ENCODE peak calls at places on chromosomes 6 and 20, in six cellular contexts. One of them, this sample, is unnamed.
A peak's percentile ranks its signal among the peaks of the same experiment; 100 is the strongest.

GRCh38 chr6:43376551-43376981 is 7.1 kb upstream of the ZNF318 start:
- DNase-seq in Karpas-422: no peak
- DNase-seq in neural progenitor cell: no peak
- DNase-seq in uterus: no peak
- DNase-seq in naive thymus-derived CD4-positive, alpha-beta T cell: no peak
- DNase-seq in fibroblast of lung: no peak
- DNase-seq in this sample: no peak

GRCh38 chr20:5397418-5397817 is 80.7 kb upstream of the PROKR2 start:
- DNase-seq in neural progenitor cell: no peak
- DNase-seq in fibroblast of lung: no peak
- DNase-seq in naive thymus-derived CD4-positive, alpha-beta T cell: no peak
- DNase-seq in Karpas-422: no peak
- DNase-seq in uterus: no peak
- DNase-seq in this sample: no peak

GRCh38 chr6:30720738-30721197 is 616 bp downstream of the TUBB start:
- DNase-seq in Karpas-422: peak; percentile 94
- DNase-seq in uterus: peak; percentile 79
- DNase-seq in naive thymus-derived CD4-positive, alpha-beta T cell: peak; percentile 37
- DNase-seq in fibroblast of lung: peak; percentile 39
- DNase-seq in neural progenitor cell: peak; percentile 87
- DNase-seq in this sample: peak; percentile 93

GRCh38 chr6:138769102-138769676 is 4.4 kb upstream of the CCDC28A start:
- DNase-seq in naive thymus-derived CD4-positive, alpha-beta T cell: no peak
- DNase-seq in neural progenitor cell: no peak
- DNase-seq in uterus: no peak
- DNase-seq in Karpas-422: no peak
- DNase-seq in fibroblast of lung: no peak
- DNase-seq in this sample: no peak

GRCh38 chr6:27547157-27548075 is 74.5 kb upstream of the ZNF184 start:
- DNase-seq in uterus: no peak
- DNase-seq in fibroblast of lung: peak; percentile 75
- DNase-seq in neural progenitor cell: peak; percentile 78
- DNase-seq in naive thymus-derived CD4-positive, alpha-beta T cell: no peak
- DNase-seq in Karpas-422: peak; percentile 73
- DNase-seq in this sample: no peak

GRCh38 chr6:138086573-138087196 is 20.5 kb downstream of the PERP start:
- DNase-seq in neural progenitor cell: no peak
- DNase-seq in naive thymus-derived CD4-positive, alpha-beta T cell: no peak
- DNase-seq in uterus: no peak
- DNase-seq in fibroblast of lung: peak; percentile 32
- DNase-seq in Karpas-422: no peak
- DNase-seq in this sample: no peak

GRCh38 chr6:12113190-12113578 is 101.1 kb downstream of the HIVEP1 start:
- DNase-seq in fibroblast of lung: peak; percentile 51
- DNase-seq in Karpas-422: no peak
- DNase-seq in neural progenitor cell: no peak
- DNase-seq in uterus: no peak
- DNase-seq in naive thymus-derived CD4-positive, alpha-beta T cell: no peak
- DNase-seq in this sample: no peak

GRCh38 chr6:127073222-127073621 is 45.2 kb upstream of the RSPO3 start:
- DNase-seq in Karpas-422: no peak
- DNase-seq in fibroblast of lung: no peak
- DNase-seq in uterus: no peak
- DNase-seq in naive thymus-derived CD4-positive, alpha-beta T cell: no peak
- DNase-seq in neural progenitor cell: no peak
- DNase-seq in this sample: no peak

GRCh38 chr20:33645072-33645358 is 17.1 kb upstream of the C20orf144 start:
- DNase-seq in neural progenitor cell: no peak
- DNase-seq in fibroblast of lung: no peak
- DNase-seq in uterus: no peak
- DNase-seq in naive thymus-derived CD4-positive, alpha-beta T cell: no peak
- DNase-seq in Karpas-422: no peak
- DNase-seq in this sample: no peak

GRCh38 chr6:12543953-12544352 is 172.6 kb upstream of the PHACTR1 start:
- DNase-seq in uterus: no peak
- DNase-seq in fibroblast of lung: no peak
- DNase-seq in naive thymus-derived CD4-positive, alpha-beta T cell: no peak
- DNase-seq in Karpas-422: no peak
- DNase-seq in neural progenitor cell: no peak
- DNase-seq in this sample: no peak

GRCh38 chr6:37362101-37362823 is 8.5 kb downstream of the RNF8 start:
- DNase-seq in uterus: no peak
- DNase-seq in neural progenitor cell: no peak
- DNase-seq in fibroblast of lung: no peak
- DNase-seq in Karpas-422: no peak
- DNase-seq in naive thymus-derived CD4-positive, alpha-beta T cell: no peak
- DNase-seq in this sample: no peak

GRCh38 chr20:1375515-1375914 is 17.3 kb downstream of the FKBP1A start:
- DNase-seq in fibroblast of lung: peak; percentile 79
- DNase-seq in uterus: no peak
- DNase-seq in naive thymus-derived CD4-positive, alpha-beta T cell: no peak
- DNase-seq in neural progenitor cell: no peak
- DNase-seq in Karpas-422: no peak
- DNase-seq in this sample: no peak

GRCh38 chr20:13791562-13792459 is 7.0 kb downstream of the NDUFAF5 start:
- DNase-seq in Karpas-422: no peak
- DNase-seq in naive thymus-derived CD4-positive, alpha-beta T cell: no peak
- DNase-seq in uterus: no peak
- DNase-seq in neural progenitor cell: no peak
- DNase-seq in fibroblast of lung: no peak
- DNase-seq in this sample: no peak

GRCh38 chr6:32973144-32973854 is 4.9 kb downstream of the BRD2 start:
- DNase-seq in neural progenitor cell: peak; percentile 90
- DNase-seq in uterus: peak; percentile 50
- DNase-seq in Karpas-422: peak; percentile 78
- DNase-seq in naive thymus-derived CD4-positive, alpha-beta T cell: peak; percentile 23
- DNase-seq in fibroblast of lung: no peak
- DNase-seq in this sample: peak; percentile 77

GRCh38 chr6:143629104-143630080 is 48.4 kb upstream of the PHACTR2 start:
- DNase-seq in Karpas-422: no peak
- DNase-seq in neural progenitor cell: no peak
- DNase-seq in fibroblast of lung: peak; percentile 51
- DNase-seq in naive thymus-derived CD4-positive, alpha-beta T cell: no peak
- DNase-seq in uterus: peak; percentile 29
- DNase-seq in this sample: no peak

GRCh38 chr6:85483861-85484260 is 34.0 kb downstream of the NT5E start:
- DNase-seq in uterus: no peak
- DNase-seq in Karpas-422: no peak
- DNase-seq in neural progenitor cell: no peak
- DNase-seq in naive thymus-derived CD4-positive, alpha-beta T cell: no peak
- DNase-seq in fibroblast of lung: no peak
- DNase-seq in this sample: no peak

GRCh38 chr6:109623288-109623687 is 67.7 kb downstream of the AK9 start:
- DNase-seq in Karpas-422: no peak
- DNase-seq in naive thymus-derived CD4-positive, alpha-beta T cell: no peak
- DNase-seq in neural progenitor cell: no peak
- DNase-seq in uterus: no peak
- DNase-seq in fibroblast of lung: no peak
- DNase-seq in this sample: no peak

DNA sequence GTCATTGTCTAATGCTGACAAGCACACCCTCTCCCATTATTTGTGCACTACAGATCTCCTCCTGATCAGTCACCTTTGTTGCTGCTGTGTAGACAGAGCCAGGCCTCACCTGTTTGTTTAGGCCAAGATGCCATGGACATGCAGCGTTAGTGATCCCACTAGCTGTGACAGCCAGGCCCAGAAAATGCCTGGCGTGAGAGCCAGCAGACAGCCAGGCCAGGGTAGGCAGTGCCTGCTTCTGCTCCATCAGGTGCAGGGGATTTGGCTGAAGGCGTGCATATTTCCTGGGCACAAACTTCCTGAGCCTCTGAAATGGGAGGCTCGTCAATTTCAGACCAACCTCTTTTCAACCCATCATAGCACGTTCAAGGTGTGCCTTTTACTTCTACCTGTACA is 27.3 kb downstream of the MANBAL start:
- DNase-seq in uterus: no peak
- DNase-seq in Karpas-422: no peak
- DNase-seq in fibroblast of lung: no peak
- DNase-seq in neural progenitor cell: no peak
- DNase-seq in naive thymus-derived CD4-positive, alpha-beta T cell: no peak
- DNase-seq in this sample: no peak
- H3K27ac ChIP-seq in uterus: peak overlapping the region; percentile 90
- H3K27ac ChIP-seq in Karpas-422: peak overlapping the region; percentile 82
- H3K27ac ChIP-seq in fibroblast of lung: no peak overlapping the region
- H3K27ac ChIP-seq in neural progenitor cell: no peak overlapping the region
- H3K27ac ChIP-seq in naive thymus-derived CD4-positive, alpha-beta T cell: peak overlapping the region; percentile 57
- H3K27ac ChIP-seq in this sample: no peak overlapping the region

GRCh38 chr6:15282334-15282733 is 36.5 kb downstream of the JARID2 start:
- DNase-seq in fibroblast of lung: no peak
- DNase-seq in neural progenitor cell: no peak
- DNase-seq in uterus: no peak
- DNase-seq in naive thymus-derived CD4-positive, alpha-beta T cell: no peak
- DNase-seq in Karpas-422: no peak
- DNase-seq in this sample: no peak

GRCh38 chr6:15280961-15281360 is 35.1 kb downstream of the JARID2 start:
- DNase-seq in uterus: no peak
- DNase-seq in naive thymus-derived CD4-positive, alpha-beta T cell: no peak
- DNase-seq in Karpas-422: no peak
- DNase-seq in fibroblast of lung: no peak
- DNase-seq in neural progenitor cell: no peak
- DNase-seq in this sample: no peak

GRCh38 chr6:15287670-15288069 is 41.8 kb downstream of the JARID2 start:
- DNase-seq in uterus: no peak
- DNase-seq in Karpas-422: peak; percentile 66
- DNase-seq in naive thymus-derived CD4-positive, alpha-beta T cell: no peak
- DNase-seq in neural progenitor cell: no peak
- DNase-seq in fibroblast of lung: no peak
- DNase-seq in this sample: no peak

GRCh38 chr6:15285682-15286294 is 39.9 kb downstream of the JARID2 start:
- DNase-seq in uterus: no peak
- DNase-seq in neural progenitor cell: no peak
- DNase-seq in fibroblast of lung: no peak
- DNase-seq in Karpas-422: no peak
- DNase-seq in naive thymus-derived CD4-positive, alpha-beta T cell: no peak
- DNase-seq in this sample: no peak

DNA sequence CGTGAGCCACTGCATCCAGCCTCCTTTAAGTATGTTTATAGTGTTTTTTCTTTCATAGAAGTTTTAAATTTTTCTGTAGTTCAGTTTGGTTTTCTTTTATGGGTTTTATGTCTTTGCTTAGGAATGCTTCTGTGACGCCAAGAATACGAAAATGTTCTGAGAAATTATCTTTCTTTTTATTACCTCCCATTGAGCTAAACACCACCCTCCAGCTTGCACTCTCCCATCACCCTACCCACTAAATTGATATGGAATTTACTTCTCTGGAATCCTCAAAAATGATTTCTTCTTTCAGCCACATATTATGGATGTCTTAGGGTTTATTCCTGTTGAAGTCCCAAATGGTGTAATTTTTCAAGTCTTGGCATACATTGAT is 38.1 kb downstream of the JARID2 start:
- DNase-seq in naive thymus-derived CD4-positive, alpha-beta T cell: no peak
- DNase-seq in fibroblast of lung: no peak
- DNase-seq in uterus: no peak
- DNase-seq in neural progenitor cell: no peak
- DNase-seq in Karpas-422: no peak
- DNase-seq in this sample: no peak
- H3K27ac ChIP-seq in naive thymus-derived CD4-positive, alpha-beta T cell: no peak overlapping the region
- H3K27ac ChIP-seq in fibroblast of lung: no peak overlapping the region
- H3K27ac ChIP-seq in uterus: no peak overlapping the region
- H3K27ac ChIP-seq in neural progenitor cell: no peak overlapping the region
- H3K27ac ChIP-seq in Karpas-422: no peak overlapping the region
- H3K27ac ChIP-seq in this sample: no peak overlapping the region

GRCh38 chr6:106527111-106527510 is 102.2 kb downstream of the RTN4IP1 start:
- DNase-seq in neural progenitor cell: no peak
- DNase-seq in Karpas-422: no peak
- DNase-seq in uterus: no peak
- DNase-seq in naive thymus-derived CD4-positive, alpha-beta T cell: no peak
- DNase-seq in fibroblast of lung: no peak
- DNase-seq in this sample: no peak
- H3K27ac ChIP-seq in neural progenitor cell: no peak overlapping the region
- H3K27ac ChIP-seq in Karpas-422: no peak overlapping the region
- H3K27ac ChIP-seq in uterus: no peak overlapping the region
- H3K27ac ChIP-seq in naive thymus-derived CD4-positive, alpha-beta T cell: no peak overlapping the region
- H3K27ac ChIP-seq in fibroblast of lung: peak overlapping the region; percentile 62
- H3K27ac ChIP-seq in this sample: no peak overlapping the region

GRCh38 chr6:35079311-35080000 is 61.7 kb downstream of the TCP11 start:
- DNase-seq in uterus: peak; percentile 8
- DNase-seq in neural progenitor cell: no peak
- DNase-seq in fibroblast of lung: no peak
- DNase-seq in naive thymus-derived CD4-positive, alpha-beta T cell: no peak
- DNase-seq in Karpas-422: no peak
- DNase-seq in this sample: no peak

GRCh38 chr6:35080016-35080680 is 61.0 kb downstream of the TCP11 start:
- DNase-seq in uterus: peak; percentile 6
- DNase-seq in fibroblast of lung: no peak
- DNase-seq in Karpas-422: no peak
- DNase-seq in neural progenitor cell: no peak
- DNase-seq in naive thymus-derived CD4-positive, alpha-beta T cell: no peak
- DNase-seq in this sample: no peak

GRCh38 chr6:35077713-35078105 is 63.4 kb downstream of the TCP11 start:
- DNase-seq in uterus: no peak
- DNase-seq in naive thymus-derived CD4-positive, alpha-beta T cell: no peak
- DNase-seq in Karpas-422: no peak
- DNase-seq in fibroblast of lung: no peak
- DNase-seq in neural progenitor cell: no peak
- DNase-seq in this sample: no peak

GRCh38 chr6:35078226-35078850 is 62.8 kb downstream of the TCP11 start:
- DNase-seq in neural progenitor cell: no peak
- DNase-seq in naive thymus-derived CD4-positive, alpha-beta T cell: no peak
- DNase-seq in fibroblast of lung: no peak
- DNase-seq in uterus: no peak
- DNase-seq in Karpas-422: no peak
- DNase-seq in this sample: peak; percentile 50

GRCh38 chr6:35078896-35079295 is 62.2 kb downstream of the TCP11 start:
- DNase-seq in fibroblast of lung: no peak
- DNase-seq in uterus: no peak
- DNase-seq in naive thymus-derived CD4-positive, alpha-beta T cell: no peak
- DNase-seq in Karpas-422: no peak
- DNase-seq in neural progenitor cell: no peak
- DNase-seq in this sample: no peak
- H3K27ac ChIP-seq in fibroblast of lung: no peak overlapping the region
- H3K27ac ChIP-seq in uterus: no peak overlapping the region
- H3K27ac ChIP-seq in naive thymus-derived CD4-positive, alpha-beta T cell: no peak overlapping the region
- H3K27ac ChIP-seq in Karpas-422: no peak overlapping the region
- H3K27ac ChIP-seq in neural progenitor cell: no peak overlapping the region
- H3K27ac ChIP-seq in this sample: no peak overlapping the region

DNA sequence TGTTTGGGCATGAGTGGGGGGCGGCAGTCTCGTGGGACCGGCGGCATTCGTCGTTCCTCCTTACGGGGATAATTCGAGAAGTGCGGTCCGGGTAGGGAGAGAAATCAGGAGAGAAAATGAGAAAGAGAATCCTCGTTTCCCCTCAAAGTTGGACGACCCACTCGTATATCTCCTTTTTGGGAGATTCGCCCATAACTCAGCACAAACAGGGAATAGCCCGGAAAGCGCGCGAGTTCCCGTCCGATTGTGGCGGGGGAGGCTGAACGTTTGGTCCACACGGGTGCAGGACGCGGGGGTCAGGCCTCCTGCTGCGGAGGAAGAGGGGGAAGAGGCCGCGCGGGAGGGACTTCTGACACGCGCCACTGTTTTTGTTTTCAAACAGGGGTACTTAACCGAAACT is 42.4 kb downstream of the POPDC3 start:
- DNase-seq in neural progenitor cell: peak; percentile 33
- DNase-seq in Karpas-422: no peak
- DNase-seq in fibroblast of lung: peak; percentile 12
- DNase-seq in naive thymus-derived CD4-positive, alpha-beta T cell: no peak
- DNase-seq in uterus: peak; percentile 25
- DNase-seq in this sample: no peak
- H3K27ac ChIP-seq in neural progenitor cell: no peak overlapping the region
- H3K27ac ChIP-seq in Karpas-422: no peak overlapping the region
- H3K27ac ChIP-seq in fibroblast of lung: no peak overlapping the region
- H3K27ac ChIP-seq in naive thymus-derived CD4-positive, alpha-beta T cell: no peak overlapping the region
- H3K27ac ChIP-seq in uterus: peak overlapping the region; percentile 76
- H3K27ac ChIP-seq in this sample: no peak overlapping the region

This sample was measured in kidney.